ENCODE peak calls at places on chromosomes 2 and 18, in four cellular contexts. K is CD14-positive monocyte, A is nephron progenitor cell, T is PC-9. V is an unnamed sample.

GRCh38 chr18:49844903-49845302 is 31.6 kb upstream of the ACAA2 start:
- DNase-seq in T (no peak), A (no peak), K (no peak), V (no peak)

GRCh38 chr2:127052068-127052770 is 54.7 kb downstream of the BIN1 start:
- DNase-seq in A (no peak), T (no peak), K (peak; percentile 45), V (no peak)

GRCh38 chr2:237485304-237485703 is 1.7 kb upstream of the MLPH start:
- DNase-seq in A (no peak), T (no peak), K (no peak), V (no peak)

GRCh38 chr2:68203587-68203986 is 45.9 kb downstream of the PNO1 start:
- DNase-seq in T (no peak), A (no peak), K (no peak), V (no peak)

GRCh38 chr2:16513626-16514025 is 152.0 kb downstream of the CYRIA start:
- DNase-seq in T (no peak), K (no peak), A (no peak), V (no peak)

GRCh38 chr2:127101756-127102463 is 5.0 kb downstream of the BIN1 start:
- DNase-seq in A (no peak), T (no peak), K (no peak), V (no peak)

GRCh38 chr2:144099746-144100438 is 420.0 kb downstream of the ZEB2 start:
- DNase-seq in K (no peak), T (peak; percentile 36), A (no peak), V (no peak)

GRCh38 chr2:43714164-43714563 is 37.9 kb upstream of the C1GALT1C1L start:
- DNase-seq in K (no peak), A (no peak), T (no peak), V (no peak)

GRCh38 chr2:240137596-240138274 is 1.6 kb upstream of the COPS9 start:
- DNase-seq in K (no peak), A (no peak), T (no peak), V (no peak)

GRCh38 chr2:240135706-240136012 is 446 bp downstream of the COPS9 start:
- DNase-seq in T (no peak), K (no peak), A (no peak), V (no peak)

GRCh38 chr2:240136671-240137292 is 677 bp upstream of the COPS9 start:
- DNase-seq in T (no peak), K (no peak), A (no peak), V (no peak)

GRCh38 chr2:240134956-240135520 is 1.1 kb downstream of the COPS9 start:
- DNase-seq in A (no peak), T (no peak), K (no peak), V (no peak)

DNA sequence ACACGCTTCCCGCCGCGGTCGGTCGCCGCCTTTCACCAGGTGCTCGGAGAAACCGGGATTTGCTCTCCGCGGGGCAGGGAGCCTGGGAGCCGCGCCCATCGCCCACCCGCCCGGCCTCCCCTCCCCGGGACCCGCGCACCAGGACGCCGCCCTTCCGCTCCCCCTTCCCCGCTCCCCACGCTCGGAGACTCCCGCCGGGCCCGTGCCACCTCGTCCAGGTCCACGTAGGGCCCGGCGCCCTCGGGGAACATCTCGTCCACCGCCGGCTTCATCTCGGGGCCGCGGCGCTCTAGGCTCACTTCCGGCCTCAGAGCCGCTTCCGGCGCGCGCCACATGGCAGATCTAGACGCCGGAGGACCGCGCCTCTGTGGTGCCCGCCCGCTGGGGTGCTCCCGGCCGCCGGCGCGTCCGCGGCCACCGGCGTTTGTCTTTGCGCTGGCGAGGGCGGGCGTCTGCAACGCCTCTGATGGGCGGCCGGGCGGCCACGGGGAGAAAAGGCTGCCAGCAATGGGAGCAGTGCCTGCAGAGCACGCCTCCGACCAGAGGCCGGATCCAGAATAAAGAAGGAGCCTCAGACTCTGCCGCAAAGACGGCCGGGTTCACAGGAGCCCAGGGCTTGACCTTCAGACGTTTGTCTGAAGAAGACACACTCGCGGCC is at the start of gene COPS9:
- DNase-seq in T (peak; percentile 78), A (peak; percentile 94), K (peak; percentile 81), V (peak; percentile 83)
- TF ChIP-seq CTCF in T (no peak), A (no peak), K (no peak), V (no peak)

DNA sequence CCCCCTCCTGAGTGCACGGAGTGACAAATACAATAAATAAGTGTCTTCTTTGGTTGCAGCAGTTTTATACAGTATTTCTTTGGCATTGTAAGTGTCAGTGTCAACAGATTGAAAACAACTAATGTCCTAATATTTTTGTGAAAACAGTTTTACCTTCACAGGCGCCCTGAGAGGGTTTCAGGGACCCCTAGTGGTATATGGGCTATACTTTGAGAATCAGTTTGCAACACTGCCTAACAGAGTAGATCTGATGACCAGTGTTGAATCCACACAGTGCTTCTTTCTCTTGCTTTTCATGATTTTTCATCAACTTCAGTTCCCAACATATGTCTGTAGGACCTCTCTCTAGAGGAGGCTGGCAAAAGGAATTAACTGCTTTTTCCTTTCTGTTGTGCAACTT is 162.2 kb downstream of the PRPF40A start:
- DNase-seq in T (no peak), A (no peak), K (no peak), V (no peak)
- TF ChIP-seq CTCF in T (peak; percentile 50), A (peak; percentile 38), K (no peak), V (no peak)

DNA sequence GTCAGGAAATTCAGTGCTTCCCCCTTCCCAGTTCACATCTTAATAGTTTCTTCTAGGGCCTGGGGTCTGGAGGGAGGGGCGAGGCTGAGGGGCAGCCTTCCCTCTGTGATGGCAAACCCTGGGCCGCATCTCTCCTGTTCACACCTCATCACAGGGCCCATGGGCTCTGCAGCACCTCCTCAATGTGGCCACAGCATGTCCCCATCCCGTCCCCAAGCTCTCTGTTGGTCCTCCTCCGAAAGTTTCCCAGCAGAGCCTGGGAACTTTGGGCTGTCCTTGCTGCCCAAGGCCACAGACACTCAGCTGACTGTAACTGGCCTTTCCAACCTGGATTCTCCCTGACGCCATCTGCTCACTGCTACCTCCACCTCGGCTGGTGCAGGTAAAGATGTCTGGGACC is 112.7 kb upstream of the PTPRM start:
- DNase-seq in A (no peak), K (no peak), T (no peak), V (no peak)
- TF ChIP-seq CTCF in A (no peak), K (no peak), T (no peak), V (no peak)

GRCh38 chr18:65567372-65567771 is 183.4 kb upstream of the CDH7 start:
- DNase-seq in K (no peak), T (no peak), A (no peak), V (no peak)
- TF ChIP-seq CTCF in K (no peak), T (peak; percentile 58), A (peak; percentile 50), V (peak; percentile 8)

DNA sequence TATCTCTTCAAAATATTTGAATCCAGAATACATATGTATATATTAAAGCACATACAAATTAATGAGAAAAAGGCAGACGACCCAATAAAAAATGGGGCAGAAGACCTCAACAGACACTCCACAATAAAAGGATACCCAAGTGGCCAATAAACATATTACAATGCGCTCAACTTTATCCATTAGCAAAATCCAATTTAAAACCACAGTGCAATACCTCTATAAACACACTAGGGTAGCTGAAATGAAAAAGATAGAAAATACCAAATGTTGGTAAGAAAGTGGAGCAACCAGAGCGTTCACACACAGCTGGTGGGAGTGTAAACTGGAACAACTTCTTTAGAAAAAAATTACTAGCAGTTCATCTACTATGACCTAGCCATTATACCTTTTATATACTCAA is 75.3 kb downstream of the CCDC148 start:
- DNase-seq in A (no peak), K (no peak), T (no peak), V (peak; percentile 1)
- TF ChIP-seq CTCF in A (no peak), K (no peak), T (no peak), V (no peak)

GRCh38 chr2:147843864-147844690 is 752 bp upstream of the ACVR2A start:
- DNase-seq in K (peak; percentile 86), T (peak; percentile 66), A (peak; percentile 97), V (peak; percentile 21)
- TF ChIP-seq CTCF in K (no peak), T (no peak), A (no peak), V (no peak)

GRCh38 chr18:34158881-34159690 is 65.6 kb downstream of the NOL4 start:
- DNase-seq in A (peak; percentile 85), K (no peak), T (no peak), V (no peak)
- TF ChIP-seq CTCF in A (peak; percentile 35), K (no peak), T (no peak), V (no peak)

GRCh38 chr2:145484443-145485086 is 964.6 kb upstream of the ZEB2 start:
- DNase-seq in K (no peak), T (peak; percentile 59), A (no peak), V (no peak)
- TF ChIP-seq CTCF in K (no peak), T (peak; percentile 26), A (no peak), V (no peak)

V was measured in HL-60.